ENCODE peak calls at places on chromosomes 4 and X, in five cellular contexts. C, G, H, K and D are unnamed samples.

GRCh38 chrX:4572652-4573051 is 859.2 kb upstream of the PRKX start:
- DNase-seq in C (no peak), G (no peak), H (peak), K (no peak), D (no peak)

GRCh38 chr4:99091174-99091573 is 2.6 kb upstream of the ADH5 start:
- DNase-seq in C (no peak), G (no peak), H (no peak), K (no peak), D (no peak)

GRCh38 chr4:2256156-2256731 is 5.7 kb downstream of the MXD4 start:
- DNase-seq in C (no peak), G (no peak), H (no peak), K (no peak), D (no peak)

GRCh38 chrX:138255373-138255772 is 456.1 kb downstream of the FGF13 start:
- DNase-seq in C (no peak), G (no peak), H (no peak), K (no peak), D (no peak)

GRCh38 chr4:163473576-163473975 is at the start of gene TKTL2:
- DNase-seq in C (no peak), G (no peak), H (no peak), K (no peak), D (no peak)

GRCh38 chrX:78548012-78548411 is 111.1 kb downstream of the RTL3 start:
- DNase-seq in C (no peak), G (no peak), H (no peak), K (peak), D (no peak)

GRCh38 chrX:41334866-41335589 is 1.1 kb downstream of the DDX3X start:
- DNase-seq in C (peak), G (no peak), H (no peak), K (no peak), D (peak)

GRCh38 chrX:48974574-48974973 is 2.9 kb upstream of the KCND1 start:
- DNase-seq in C (no peak), G (no peak), H (no peak), K (no peak), D (no peak)

GRCh38 chrX:120664081-120664480 is 34.2 kb upstream of the C1GALT1C1 start:
- DNase-seq in C (no peak), G (no peak), H (no peak), K (no peak), D (no peak)

GRCh38 chr4:100268807-100269206 is 78.5 kb upstream of the DDIT4L start:
- DNase-seq in C (no peak), G (no peak), H (no peak), K (no peak), D (peak)

GRCh38 chr4:24419147-24420034 is 165.0 kb downstream of the DHX15 start:
- DNase-seq in C (peak), G (peak), H (peak), K (peak), D (peak)

GRCh38 chr4:168585168-168586091 is 88.6 kb downstream of the PALLD start:
- DNase-seq in C (peak), G (peak), H (peak), K (no peak), D (peak)

GRCh38 chrX:69165116-69165651 is at the start of gene PJA1:
- DNase-seq in C (peak), G (peak), H (peak), K (no peak), D (peak)

GRCh38 chrX:22666441-22666840 is 333.3 kb upstream of the DDX53 start:
- DNase-seq in C (no peak), G (no peak), H (peak), K (no peak), D (peak)

GRCh38 chrX:56728752-56729151 is 291 bp upstream of the NBDY start:
- DNase-seq in C (peak), G (no peak), H (no peak), K (no peak), D (no peak)

GRCh38 chr4:55733874-55734437 is 85.6 kb upstream of the EXOC1L start:
- DNase-seq in C (no peak), G (no peak), H (no peak), K (peak), D (no peak)

GRCh38 chrX:129653181-129653984 is 1.4 kb downstream of the APLN start:
- DNase-seq in C (no peak), G (no peak), H (no peak), K (no peak), D (no peak)

GRCh38 chr4:94032754-94033153 is 174.9 kb upstream of the SMARCAD1 start:
- DNase-seq in C (no peak), G (no peak), H (peak), K (no peak), D (no peak)

GRCh38 chr4:26515936-26516335 is 25.7 kb upstream of the CCKAR start:
- DNase-seq in C (no peak), G (no peak), H (no peak), K (no peak), D (no peak)

GRCh38 chr4:113636438-113636818 is 125.1 kb downstream of the CAMK2D start:
- DNase-seq in C (no peak), G (no peak), H (no peak), K (no peak), D (no peak)

GRCh38 chrX:132776486-132777210 is 181.8 kb downstream of the HS6ST2 start:
- DNase-seq in C (no peak), G (no peak), H (no peak), K (no peak), D (no peak)

GRCh38 chr4:127856485-127857447 is 23.9 kb upstream of the PLK4 start:
- DNase-seq in C (no peak), G (peak), H (no peak), K (peak), D (no peak)

GRCh38 chrX:2635366-2635765 is 55.7 kb upstream of the CD99 start:
- DNase-seq in C (no peak), G (no peak), H (no peak), K (no peak), D (no peak)

GRCh38 chr4:110368409-110368808 is 107.5 kb upstream of the ENPEP start:
- DNase-seq in C (no peak), G (no peak), H (no peak), K (no peak), D (no peak)

GRCh38 chr4:3302786-3303444 is 10.1 kb downstream of the RGS12 start:
- DNase-seq in C (no peak), G (no peak), H (no peak), K (no peak), D (no peak)

GRCh38 chrX:150508461-150509367 is 59.7 kb upstream of the MTM1 start:
- DNase-seq in C (no peak), G (no peak), H (peak), K (no peak), D (no peak)

GRCh38 chr4:7196283-7196651 is 3.9 kb downstream of the SORCS2 start:
- DNase-seq in C (no peak), G (no peak), H (no peak), K (no peak), D (no peak)

GRCh38 chr4:126733301-126733700 is 899.5 kb upstream of the INTU start:
- DNase-seq in C (no peak), G (no peak), H (no peak), K (no peak), D (no peak)

GRCh38 chr4:94595880-94596483 is 144.2 kb downstream of the PDLIM5 start:
- DNase-seq in C (no peak), G (no peak), H (peak), K (peak), D (no peak)

GRCh38 chr4:4426511-4427477 is 39.9 kb downstream of the NSG1 start:
- DNase-seq in C (no peak), G (no peak), H (peak), K (peak), D (no peak)
- TF ChIP-seq CTCF in C (peak), G (no peak), H (no peak), K (peak), D (no peak)

DNA sequence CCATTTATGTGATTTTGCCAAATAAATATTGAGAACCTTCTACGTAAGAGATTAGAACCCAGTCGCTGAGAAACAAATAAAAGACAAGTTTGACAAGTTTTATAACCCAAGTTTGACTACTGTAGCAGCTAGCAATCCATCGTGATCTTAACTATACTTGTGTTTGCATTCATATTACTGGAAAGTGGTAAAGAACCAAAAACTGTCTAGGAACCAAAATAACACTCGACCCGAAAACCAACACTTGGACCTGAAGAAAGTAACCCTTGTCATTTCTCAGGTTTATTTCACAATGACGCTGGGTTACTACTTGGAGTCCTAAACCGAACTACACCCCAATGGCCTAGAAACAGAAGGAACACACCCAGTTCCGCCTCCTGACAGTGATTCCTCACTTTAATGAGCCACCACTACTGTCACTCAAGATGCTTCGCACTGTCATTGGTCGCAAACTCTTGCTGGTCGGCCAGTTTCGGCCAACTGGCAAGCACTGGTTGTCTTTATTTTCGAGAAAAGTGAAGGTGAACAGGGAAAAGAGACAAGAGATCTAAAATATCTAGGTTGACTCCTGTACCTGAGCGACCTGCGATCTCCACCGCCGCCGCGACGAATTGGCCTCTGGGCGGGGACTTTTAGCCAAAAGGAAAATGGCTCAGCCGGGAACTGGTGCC is 496 bp downstream of the FBXO8 start:
- DNase-seq in C (peak), G (peak), H (peak), K (peak), D (peak)
- TF ChIP-seq CTCF in C (no peak), G (no peak), H (no peak), K (no peak), D (no peak)

DNA sequence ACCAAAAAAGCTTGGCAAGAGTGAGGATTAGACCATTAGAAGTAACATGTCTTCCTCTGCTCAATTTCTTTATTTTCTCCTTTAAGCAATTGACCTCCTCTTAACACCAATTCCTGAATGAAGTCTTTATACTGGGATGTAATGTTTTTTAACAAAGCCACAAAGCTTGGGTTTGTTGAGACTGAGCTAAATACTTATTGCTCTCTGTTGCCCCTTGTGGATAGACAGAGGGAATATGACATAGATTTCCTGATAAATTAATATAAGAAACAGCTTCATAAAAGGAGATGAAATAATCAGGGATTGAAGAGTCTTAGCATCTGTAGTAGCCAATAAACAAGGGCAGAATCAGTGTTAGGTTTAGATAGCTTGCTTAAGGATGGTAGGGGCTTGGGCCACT is 57.6 kb downstream of the CCDC160 start:
- DNase-seq in C (no peak), G (no peak), H (no peak), K (no peak), D (no peak)
- TF ChIP-seq CTCF in C (peak), G (peak), H (peak), K (peak), D (no peak)

GRCh38 chr4:36235306-36235705 is 9.0 kb downstream of the ARAP2 start:
- DNase-seq in C (no peak), G (no peak), H (no peak), K (no peak), D (no peak)
- TF ChIP-seq CTCF in C (no peak), G (no peak), H (peak), K (no peak), D (peak)

GRCh38 chrX:5916945-5917344 is 311.7 kb downstream of the NLGN4X start:
- DNase-seq in C (no peak), G (no peak), H (no peak), K (no peak), D (peak)
- TF ChIP-seq CTCF in C (peak), G (no peak), H (peak), K (no peak), D (no peak)

DNA sequence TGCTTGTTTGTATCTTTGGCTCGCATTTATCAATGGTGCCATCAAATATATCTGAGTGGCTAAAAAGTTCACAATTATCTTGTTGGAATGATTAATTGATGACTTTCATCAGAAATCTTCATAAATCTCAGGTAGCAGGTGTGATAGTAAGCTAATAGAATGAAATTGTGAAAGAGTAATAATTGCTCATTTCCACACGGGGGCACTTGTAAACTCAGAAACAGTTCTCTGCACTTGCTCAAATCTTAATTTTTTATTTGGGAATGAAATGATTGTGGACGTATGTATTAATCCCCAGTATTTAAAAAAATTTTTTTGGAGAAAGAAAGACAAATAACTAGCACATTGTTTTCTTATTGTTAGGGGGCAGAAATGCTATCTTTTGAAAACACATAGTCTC is 132.8 kb downstream of the DTHD1 start:
- DNase-seq in C (no peak), G (no peak), H (no peak), K (no peak), D (no peak)
- TF ChIP-seq CTCF in C (peak), G (no peak), H (peak), K (peak), D (no peak)

GRCh38 chr4:70948665-70949284 is 44.7 kb upstream of the DCK start:
- DNase-seq in C (no peak), G (no peak), H (no peak), K (no peak), D (no peak)
- TF ChIP-seq CTCF in C (no peak), G (no peak), H (no peak), K (no peak), D (no peak)

GRCh38 chr4:92304636-92305035 is 870 bp downstream of the GRID2 start:
- DNase-seq in C (peak), G (no peak), H (peak), K (no peak), D (peak)

GRCh38 chr4:92304073-92304472 is 307 bp downstream of the GRID2 start:
- DNase-seq in C (no peak), G (no peak), H (peak), K (no peak), D (peak)

GRCh38 chr4:92303621-92304027 is at the start of gene GRID2:
- DNase-seq in C (peak), G (no peak), H (peak), K (no peak), D (peak)

GRCh38 chr4:92299152-92299551 is 4.6 kb upstream of the GRID2 start:
- DNase-seq in C (no peak), G (no peak), H (no peak), K (no peak), D (no peak)
- TF ChIP-seq CTCF in C (peak), G (no peak), H (peak), K (peak), D (no peak)

GRCh38 chr4:82599336-82599735 is 37.5 kb upstream of the TMEM150C start:
- DNase-seq in C (no peak), G (no peak), H (peak), K (no peak), D (peak)
- TF ChIP-seq CTCF in C (no peak), G (no peak), H (peak), K (no peak), D (peak)

GRCh38 chrX:25001808-25002657 is 13.7 kb downstream of the ARX start:
- DNase-seq in C (no peak), G (no peak), H (peak), K (no peak), D (no peak)
- TF ChIP-seq CTCF in C (no peak), G (no peak), H (peak), K (no peak), D (no peak)